ENCODE peak calls at places on chromosome 1, in eight cellular contexts. One of them, this sample, is unnamed.

GRCh38 chr1:17886838-17887441 is 131.8 kb downstream of the ACTL8 start:
- DNase-seq in tibial artery: peak; percentile 46
- DNase-seq in activated CD4-positive, alpha-beta T cell treated with anti-CD3 and anti-CD28 coated beads, Interleukin-2, amount 50 U/mL, for 48 hours: no peak
- DNase-seq in amniotic epithelial cell: no peak
- DNase-seq in HTR-8/SVneo: no peak
- DNase-seq in CD4-positive, alpha-beta T cell: no peak
- DNase-seq in adipocyte: no peak
- DNase-seq in MCF 10A: no peak
- DNase-seq in this sample: peak; percentile 40

GRCh38 chr1:180151508-180151907 is 3.2 kb upstream of the QSOX1 start:
- DNase-seq in CD4-positive, alpha-beta T cell: no peak
- DNase-seq in adipocyte: peak; percentile 81
- DNase-seq in MCF 10A: peak; percentile 88
- DNase-seq in HTR-8/SVneo: peak; percentile 66
- DNase-seq in activated CD4-positive, alpha-beta T cell treated with anti-CD3 and anti-CD28 coated beads, Interleukin-2, amount 50 U/mL, for 48 hours: no peak
- DNase-seq in amniotic epithelial cell: peak; percentile 90
- DNase-seq in tibial artery: no peak
- DNase-seq in this sample: no peak

GRCh38 chr1:98078586-98078985 is 157.8 kb upstream of the DPYD start:
- DNase-seq in CD4-positive, alpha-beta T cell: no peak
- DNase-seq in activated CD4-positive, alpha-beta T cell treated with anti-CD3 and anti-CD28 coated beads, Interleukin-2, amount 50 U/mL, for 48 hours: no peak
- DNase-seq in HTR-8/SVneo: no peak
- DNase-seq in MCF 10A: no peak
- DNase-seq in tibial artery: no peak
- DNase-seq in amniotic epithelial cell: peak; percentile 33
- DNase-seq in adipocyte: no peak
- DNase-seq in this sample: no peak

GRCh38 chr1:61332196-61332753 is 249.9 kb downstream of the NFIA start:
- DNase-seq in adipocyte: no peak
- DNase-seq in MCF 10A: no peak
- DNase-seq in HTR-8/SVneo: no peak
- DNase-seq in amniotic epithelial cell: no peak
- DNase-seq in activated CD4-positive, alpha-beta T cell treated with anti-CD3 and anti-CD28 coated beads, Interleukin-2, amount 50 U/mL, for 48 hours: no peak
- DNase-seq in tibial artery: no peak
- DNase-seq in CD4-positive, alpha-beta T cell: no peak
- DNase-seq in this sample: no peak

GRCh38 chr1:230113605-230114241 is 46.7 kb downstream of the GALNT2 start:
- DNase-seq in CD4-positive, alpha-beta T cell: no peak
- DNase-seq in amniotic epithelial cell: peak; percentile 94
- DNase-seq in HTR-8/SVneo: peak; percentile 82
- DNase-seq in tibial artery: peak; percentile 77
- DNase-seq in adipocyte: peak; percentile 91
- DNase-seq in MCF 10A: peak; percentile 98
- DNase-seq in activated CD4-positive, alpha-beta T cell treated with anti-CD3 and anti-CD28 coated beads, Interleukin-2, amount 50 U/mL, for 48 hours: no peak
- DNase-seq in this sample: no peak

GRCh38 chr1:235450886-235451457 is 53.3 kb downstream of the B3GALNT2 start:
- DNase-seq in activated CD4-positive, alpha-beta T cell treated with anti-CD3 and anti-CD28 coated beads, Interleukin-2, amount 50 U/mL, for 48 hours: no peak
- DNase-seq in MCF 10A: no peak
- DNase-seq in amniotic epithelial cell: peak; percentile 14
- DNase-seq in CD4-positive, alpha-beta T cell: no peak
- DNase-seq in tibial artery: no peak
- DNase-seq in HTR-8/SVneo: no peak
- DNase-seq in adipocyte: no peak
- DNase-seq in this sample: no peak

GRCh38 chr1:14507227-14507626 is 91.3 kb upstream of the KAZN start:
- DNase-seq in adipocyte: no peak
- DNase-seq in amniotic epithelial cell: no peak
- DNase-seq in HTR-8/SVneo: no peak
- DNase-seq in activated CD4-positive, alpha-beta T cell treated with anti-CD3 and anti-CD28 coated beads, Interleukin-2, amount 50 U/mL, for 48 hours: no peak
- DNase-seq in MCF 10A: no peak
- DNase-seq in tibial artery: no peak
- DNase-seq in CD4-positive, alpha-beta T cell: no peak
- DNase-seq in this sample: no peak

GRCh38 chr1:45304311-45305081 is 22.2 kb upstream of the HPDL start:
- DNase-seq in activated CD4-positive, alpha-beta T cell treated with anti-CD3 and anti-CD28 coated beads, Interleukin-2, amount 50 U/mL, for 48 hours: no peak
- DNase-seq in amniotic epithelial cell: no peak
- DNase-seq in MCF 10A: peak; percentile 30
- DNase-seq in adipocyte: no peak
- DNase-seq in CD4-positive, alpha-beta T cell: no peak
- DNase-seq in HTR-8/SVneo: no peak
- DNase-seq in tibial artery: peak; percentile 59
- DNase-seq in this sample: peak; percentile 80

GRCh38 chr1:215001419-215002021 is 81.0 kb upstream of the KCNK2 start:
- DNase-seq in CD4-positive, alpha-beta T cell: no peak
- DNase-seq in MCF 10A: peak; percentile 79
- DNase-seq in activated CD4-positive, alpha-beta T cell treated with anti-CD3 and anti-CD28 coated beads, Interleukin-2, amount 50 U/mL, for 48 hours: no peak
- DNase-seq in tibial artery: no peak
- DNase-seq in HTR-8/SVneo: no peak
- DNase-seq in adipocyte: no peak
- DNase-seq in amniotic epithelial cell: no peak
- DNase-seq in this sample: no peak